ENCODE peak calls at places on chromosomes 5 and 9, in five cellular contexts. U is IMR-90, N is mesenchymal stem cell, M is neuronal stem cell, B is H1. G is an unnamed sample.

GRCh38 chr5:115888027-115888426 is 46.3 kb downstream of the AP3S1 start:
- DNase-seq in U (peak; percentile 54), N (no peak), M (no peak), B (no peak), G (peak; percentile 39)

GRCh38 chr9:137984005-137984404 is 106.4 kb downstream of the CACNA1B start:
- DNase-seq in U (no peak), N (no peak), M (no peak), B (no peak), G (no peak)

GRCh38 chr9:11663913-11664312 is 1029.3 kb upstream of the TYRP1 start:
- DNase-seq in U (no peak), N (no peak), M (no peak), B (no peak), G (no peak)

GRCh38 chr5:126594077-126594476 is 942 bp downstream of the ALDH7A1 start:
- DNase-seq in U (peak; percentile 17), N (peak; percentile 21), M (no peak), B (no peak), G (peak; percentile 83)

GRCh38 chr9:89810434-89810833 is 205.6 kb downstream of the GADD45G start:
- DNase-seq in U (no peak), N (peak; percentile 15), M (no peak), B (no peak), G (no peak)

GRCh38 chr5:19531374-19531952 is 456.5 kb downstream of the CDH18 start:
- DNase-seq in U (no peak), N (no peak), M (no peak), B (no peak), G (peak; percentile 64)

GRCh38 chr5:93581738-93582414 is 857 bp upstream of the NR2F1-AS1 start:
- DNase-seq in U (peak; percentile 81), N (peak; percentile 95), M (no peak), B (no peak), G (no peak)

GRCh38 chr5:64347308-64347707 is 158.5 kb upstream of the RGS7BP start:
- DNase-seq in U (no peak), N (no peak), M (no peak), B (no peak), G (no peak)

GRCh38 chr9:91945277-91946074 is 4.6 kb downstream of the ROR2 start:
- DNase-seq in U (peak; percentile 82), N (peak; percentile 79), M (no peak), B (no peak), G (no peak)

GRCh38 chr5:9545959-9546851 is at the start of gene SEMA5A:
- DNase-seq in U (peak; percentile 66), N (peak; percentile 79), M (peak; percentile 73), B (no peak), G (peak; percentile 63)

GRCh38 chr5:35785601-35786085 is 71.0 kb upstream of the IL7R start:
- DNase-seq in U (no peak), N (peak; percentile 18), M (no peak), B (no peak), G (peak; percentile 95)

GRCh38 chr5:96808868-96809558 is 1.3 kb upstream of the ERAP1 start:
- DNase-seq in U (no peak), N (no peak), M (no peak), B (no peak), G (no peak)

GRCh38 chr5:137498301-137498735 is 808 bp downstream of the SPOCK1 start:
- DNase-seq in U (no peak), N (no peak), M (peak; percentile 12), B (no peak), G (no peak)

GRCh38 chr5:137500616-137501225 is 1.6 kb upstream of the SPOCK1 start:
- DNase-seq in U (no peak), N (no peak), M (no peak), B (no peak), G (no peak)

GRCh38 chr5:137496919-137497318 is 2.2 kb downstream of the SPOCK1 start:
- DNase-seq in U (no peak), N (no peak), M (no peak), B (no peak), G (no peak)

GRCh38 chr5:137497396-137498290 is 1.5 kb downstream of the SPOCK1 start:
- DNase-seq in U (no peak), N (no peak), M (no peak), B (no peak), G (no peak)

GRCh38 chr5:137498736-137499505 is at the start of gene SPOCK1:
- DNase-seq in U (peak; percentile 63), N (peak; percentile 59), M (peak; percentile 88), B (peak; percentile 27), G (peak; percentile 74)
- H3K14ac ChIP-seq in U (no peak within 1 kb of the TSS), N (no peak within 1 kb of the TSS), M (peak within 1 kb of the TSS; percentile 25), B (no peak within 1 kb of the TSS), G (no peak within 1 kb of the TSS)

GRCh38 chr9:121445986-121446385 is 53.7 kb downstream of the GGTA1 start:
- DNase-seq in U (no peak), N (no peak), M (no peak), B (no peak), G (no peak)

GRCh38 chr9:121453232-121453892 is 46.3 kb downstream of the GGTA1 start:
- DNase-seq in U (no peak), N (no peak), M (no peak), B (no peak), G (no peak)

GRCh38 chr9:121449786-121450185 is 49.9 kb downstream of the GGTA1 start:
- DNase-seq in U (no peak), N (no peak), M (no peak), B (no peak), G (no peak)

GRCh38 chr9:121450241-121450640 is 49.4 kb downstream of the GGTA1 start:
- DNase-seq in U (no peak), N (peak; percentile 27), M (no peak), B (no peak), G (no peak)

GRCh38 chr9:121447341-121447834 is 52.3 kb downstream of the GGTA1 start:
- DNase-seq in U (peak; percentile 76), N (peak; percentile 67), M (no peak), B (no peak), G (no peak)
- H3K4me3 ChIP-seq in U (no peak overlapping the region), N (no peak overlapping the region), M (no peak overlapping the region), B (no peak overlapping the region), G (no peak overlapping the region)

DNA sequence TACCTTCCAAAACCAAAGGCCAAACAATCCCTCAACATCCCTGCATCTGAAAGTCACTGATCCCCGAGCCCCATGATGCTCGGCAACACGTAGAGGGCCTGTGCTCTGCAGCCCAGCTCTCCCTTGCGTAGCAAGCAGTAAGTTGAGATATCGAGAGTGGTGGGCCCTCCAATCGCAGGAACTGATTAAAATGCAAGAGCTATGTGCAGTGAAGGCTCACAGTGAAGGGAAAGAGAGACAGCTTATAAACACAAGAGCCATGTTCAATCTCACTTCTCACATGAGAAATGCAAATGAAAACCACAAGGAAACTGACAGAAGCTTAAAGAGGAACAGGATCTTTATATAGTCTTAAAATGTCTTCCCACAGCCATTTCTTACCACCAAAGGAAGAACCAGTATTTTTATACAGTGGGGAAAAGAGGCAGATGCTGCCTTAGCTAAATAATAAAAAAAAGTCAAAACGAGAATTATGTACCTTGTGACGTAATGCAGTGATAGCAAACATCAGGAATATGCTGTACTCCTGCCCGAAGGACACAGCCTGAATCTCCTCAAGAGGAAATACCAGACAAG is 24.6 kb downstream of the TTF1 start:
- DNase-seq in U (no peak), N (no peak), M (no peak), B (no peak), G (no peak)
- H3K14ac ChIP-seq in U (no peak overlapping the region), N (no peak overlapping the region), M (no peak overlapping the region), B (no peak overlapping the region), G (no peak overlapping the region)

GRCh38 chr5:175683231-175683630 is 25.4 kb downstream of the HRH2 start:
- DNase-seq in U (no peak), N (no peak), M (no peak), B (no peak), G (no peak)
- H3K4me3 ChIP-seq in U (no peak overlapping the region), N (no peak overlapping the region), M (no peak overlapping the region), B (no peak overlapping the region), G (no peak overlapping the region)

DNA sequence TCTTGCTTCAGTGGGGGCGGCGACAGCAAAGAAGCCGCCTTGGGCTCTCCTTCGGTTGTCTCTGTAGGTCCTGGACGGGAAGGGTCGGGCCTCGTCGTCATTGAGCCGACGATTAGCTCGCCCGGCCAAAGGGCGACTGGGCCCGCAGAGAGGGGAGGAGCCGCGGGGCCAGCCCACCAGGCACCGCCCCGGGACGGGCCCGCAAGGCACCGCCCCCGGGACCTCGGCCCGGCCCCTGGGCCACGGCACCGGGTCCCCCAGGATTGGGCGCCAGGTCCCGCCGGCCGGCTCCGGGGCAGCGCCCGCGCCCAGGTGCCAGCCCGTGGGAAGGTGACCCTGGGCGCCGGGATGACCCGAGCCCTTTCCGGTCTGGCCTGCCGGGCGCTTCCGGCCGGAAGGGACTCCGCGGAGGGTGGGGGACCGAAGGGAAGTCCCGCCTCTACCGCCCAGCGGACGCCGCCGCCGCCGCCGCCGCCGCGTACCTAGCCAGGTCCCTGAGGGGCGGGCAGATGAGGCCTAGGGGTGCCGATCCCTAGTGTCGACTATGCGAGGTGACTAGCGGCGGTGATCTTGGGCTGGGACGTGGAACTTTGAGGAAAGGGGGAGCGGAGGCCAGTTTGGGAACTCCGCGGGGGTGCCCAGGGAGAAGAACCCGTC is at the start of the genes GBA2 and RGP1:
- DNase-seq in U (peak; percentile 43), N (peak; percentile 83), M (peak; percentile 67), B (no peak), G (peak; percentile 83)
- H3K14ac ChIP-seq in U (peak within 1 kb of the TSS; percentile 99), N (peak within 1 kb of the TSS; percentile 63), M (no peak within 1 kb of the TSS), B (no peak within 1 kb of the TSS), G (peak within 1 kb of the TSS; percentile 92)